ENCODE peak calls at places on chromosome X, in six cellular contexts. H is fibroblast of lung, Y is breast epithelium, S is tibial artery, G is GM13977, X is type B pancreatic cell. T is an unnamed sample.

GRCh38 chrX:43559643-43560042 is 96.5 kb upstream of the MAOA start:
- DNase-seq in H (peak), Y (no peak), S (peak), G (no peak), X (no peak), T (peak)

GRCh38 chrX:2707334-2707760 is 16.3 kb downstream of the CD99 start:
- DNase-seq in H (peak), Y (peak), S (peak), G (peak), X (no peak), T (no peak)

GRCh38 chrX:54483946-54484345 is 12.1 kb downstream of the FGD1 start:
- DNase-seq in H (no peak), Y (no peak), S (no peak), G (no peak), X (no peak), T (no peak)

GRCh38 chrX:132071260-132071659 is 48.2 kb downstream of the STK26 start:
- DNase-seq in H (peak), Y (no peak), S (no peak), G (no peak), X (no peak), T (no peak)

GRCh38 chrX:40891798-40892197 is 156.5 kb upstream of the MED14 start:
- DNase-seq in H (no peak), Y (no peak), S (no peak), G (no peak), X (no peak), T (no peak)

GRCh38 chrX:24528605-24529004 is 63.5 kb downstream of the PDK3 start:
- DNase-seq in H (no peak), Y (no peak), S (no peak), G (peak), X (no peak), T (no peak)

GRCh38 chrX:47384502-47384901 is 14.1 kb downstream of the ZNF157 start:
- DNase-seq in H (peak), Y (peak), S (peak), G (peak), X (no peak), T (peak)

GRCh38 chrX:109270580-109271484 is 211.1 kb downstream of the GUCY2F start:
- DNase-seq in H (no peak), Y (no peak), S (no peak), G (peak), X (no peak), T (no peak)

GRCh38 chrX:24242649-24243556 is 71.0 kb downstream of the SUPT20HL2 start:
- DNase-seq in H (peak), Y (no peak), S (peak), G (peak), X (no peak), T (no peak)

GRCh38 chrX:100804780-100805179 is 15.4 kb upstream of the CSTF2 start:
- DNase-seq in H (no peak), Y (no peak), S (no peak), G (no peak), X (no peak), T (no peak)

GRCh38 chrX:120270567-120270966 is 20.0 kb downstream of the ZBTB33 start:
- DNase-seq in H (no peak), Y (no peak), S (no peak), G (no peak), X (no peak), T (no peak)

GRCh38 chrX:129823115-129823514 is 20.6 kb downstream of the ZDHHC9 start:
- DNase-seq in H (peak), Y (no peak), S (peak), G (peak), X (no peak), T (no peak)

GRCh38 chrX:154074199-154074598 is 23.3 kb downstream of the MECP2 start:
- DNase-seq in H (peak), Y (no peak), S (no peak), G (no peak), X (no peak), T (no peak)

GRCh38 chrX:13897571-13897970 is 80.7 kb upstream of the GPM6B start:
- DNase-seq in H (peak), Y (no peak), S (no peak), G (no peak), X (no peak), T (no peak)

GRCh38 chrX:23616361-23616760 is 50.9 kb upstream of the PRDX4 start:
- DNase-seq in H (peak), Y (no peak), S (no peak), G (peak), X (no peak), T (no peak)

GRCh38 chrX:132631579-132632232 is 142.9 kb upstream of the MBNL3 start:
- DNase-seq in H (peak), Y (no peak), S (no peak), G (peak), X (no peak), T (no peak)

GRCh38 chrX:41781500-41781899 is 57.5 kb downstream of the GPR82 start:
- DNase-seq in H (peak), Y (no peak), S (no peak), G (peak), X (no peak), T (no peak)

GRCh38 chrX:17376381-17377046 is 1.5 kb downstream of the NHS start:
- DNase-seq in H (no peak), Y (no peak), S (peak), G (no peak), X (no peak), T (no peak)

GRCh38 chrX:13165747-13166146 is 121.3 kb upstream of the FAM9C start:
- DNase-seq in H (no peak), Y (no peak), S (no peak), G (no peak), X (no peak), T (no peak)

GRCh38 chrX:31836479-31836878 is 764.6 kb upstream of the FTHL17 start:
- DNase-seq in H (peak), Y (no peak), S (no peak), G (no peak), X (no peak), T (no peak)

GRCh38 chrX:119853449-119853848 is 686 bp upstream of the UPF3B start:
- DNase-seq in H (no peak), Y (no peak), S (no peak), G (no peak), X (no peak), T (no peak)

GRCh38 chrX:585115-585808 is 45.3 kb upstream of the SHOX start:
- DNase-seq in H (no peak), Y (no peak), S (no peak), G (no peak), X (peak), T (no peak)

GRCh38 chrX:70262952-70263567 is 3.1 kb upstream of the P2RY4 start:
- DNase-seq in H (peak), Y (peak), S (peak), G (peak), X (peak), T (no peak)

GRCh38 chrX:134925551-134925950 is 65.2 kb upstream of the SMIM10 start:
- DNase-seq in H (no peak), Y (no peak), S (no peak), G (no peak), X (no peak), T (no peak)

GRCh38 chrX:105646592-105647372 is 175.6 kb upstream of the NRK start:
- DNase-seq in H (no peak), Y (no peak), S (no peak), G (no peak), X (no peak), T (no peak)

DNA sequence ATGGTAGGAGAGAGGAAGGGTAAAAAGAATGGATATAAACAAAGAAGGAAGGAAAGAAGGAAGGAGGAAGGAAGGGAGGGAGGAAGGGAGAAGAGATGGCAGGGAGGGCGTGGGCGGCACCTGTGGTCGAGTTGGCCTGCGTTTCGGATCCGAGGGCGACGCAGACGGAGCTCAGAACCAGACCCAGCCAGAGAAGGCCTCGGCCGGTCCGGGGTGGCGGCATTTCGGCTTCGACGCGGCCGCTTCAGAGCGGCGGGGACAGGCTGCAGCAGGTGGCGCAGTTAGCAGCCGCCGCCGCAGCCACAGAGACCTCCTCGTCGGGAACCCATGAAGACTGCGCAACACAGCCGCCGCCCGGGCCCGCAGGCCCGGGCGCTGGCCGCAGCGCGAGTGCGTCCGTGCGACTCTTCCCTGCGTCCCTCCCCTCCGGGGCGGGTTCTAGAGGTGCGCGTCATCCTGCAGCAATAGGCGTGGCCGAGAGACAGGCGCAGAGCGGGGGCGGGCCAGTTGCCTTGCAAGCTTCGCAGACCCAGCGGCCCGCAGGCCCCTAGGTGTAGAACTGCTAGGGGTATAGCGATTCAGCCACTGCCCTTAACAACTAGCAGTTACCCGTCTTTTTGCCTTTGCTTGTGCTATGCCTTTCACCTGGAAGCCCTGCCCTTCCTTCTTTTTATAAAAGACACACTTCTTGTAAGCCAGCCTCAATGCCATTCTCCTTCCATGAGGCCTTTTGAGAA is at the start of gene IDS:
- DNase-seq in H (peak), Y (peak), S (peak), G (peak), X (peak), T (peak)
- TF ChIP-seq CTCF in H (no peak), Y (no peak), S (no peak), G (no peak), X (no peak), T (no peak)

DNA sequence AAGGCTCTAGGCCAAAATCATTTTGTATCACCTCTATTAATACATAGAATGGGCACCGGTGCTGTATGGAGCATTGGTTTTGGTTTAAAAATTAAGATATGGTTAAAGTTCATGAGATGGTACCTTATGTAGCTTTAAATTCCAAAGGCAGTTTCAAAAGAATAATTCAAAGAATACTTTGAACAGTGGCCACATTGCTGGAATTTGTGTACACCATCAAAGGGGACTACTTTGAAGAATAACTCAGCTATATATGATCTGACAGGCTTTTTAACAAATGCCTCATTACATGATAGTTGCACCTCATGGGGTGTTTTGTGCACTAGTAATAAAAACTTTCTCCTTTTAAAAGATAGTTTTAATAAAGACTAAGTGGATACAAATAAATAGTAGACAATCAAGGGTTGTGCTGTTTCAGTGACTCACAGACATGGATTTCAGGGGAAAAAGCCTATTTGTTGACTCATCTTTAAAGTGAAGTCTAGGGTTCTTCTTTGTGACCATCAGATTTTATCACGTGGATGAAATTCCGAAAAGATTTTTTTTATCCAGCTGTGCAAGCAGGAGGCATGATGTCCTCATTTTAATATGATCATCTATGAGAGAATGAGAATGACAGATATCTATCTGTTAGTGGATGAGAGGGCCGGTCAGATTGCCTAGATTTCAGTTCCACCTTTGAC is 12.8 kb downstream of the MTM1 start:
- DNase-seq in H (peak), Y (no peak), S (no peak), G (no peak), X (no peak), T (no peak)
- TF ChIP-seq CTCF in H (no peak), Y (no peak), S (no peak), G (no peak), X (no peak), T (no peak)

DNA sequence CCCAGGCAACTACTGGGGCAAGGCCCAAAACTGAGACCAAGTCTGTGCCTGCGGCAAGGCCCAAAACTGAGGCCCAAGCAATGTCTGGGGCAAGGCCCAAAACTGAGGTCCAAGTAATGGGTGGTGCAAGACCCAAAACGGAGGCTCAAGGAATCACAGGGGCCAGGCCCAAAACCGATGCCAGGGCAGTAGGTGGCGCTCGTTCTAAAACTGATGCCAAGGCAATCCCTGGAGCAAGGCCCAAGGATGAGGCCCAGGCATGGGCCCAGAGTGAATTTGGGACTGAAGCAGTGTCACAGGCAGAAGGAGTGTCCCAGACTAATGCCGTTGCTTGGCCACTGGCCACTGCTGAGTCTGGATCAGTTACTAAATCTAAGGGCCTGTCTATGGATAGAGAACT is 2.7 kb downstream of the GPRASP2 start:
- DNase-seq in H (no peak), Y (no peak), S (no peak), G (no peak), X (no peak), T (no peak)
- TF ChIP-seq CTCF in H (no peak), Y (no peak), S (no peak), G (no peak), X (no peak), T (no peak)

DNA sequence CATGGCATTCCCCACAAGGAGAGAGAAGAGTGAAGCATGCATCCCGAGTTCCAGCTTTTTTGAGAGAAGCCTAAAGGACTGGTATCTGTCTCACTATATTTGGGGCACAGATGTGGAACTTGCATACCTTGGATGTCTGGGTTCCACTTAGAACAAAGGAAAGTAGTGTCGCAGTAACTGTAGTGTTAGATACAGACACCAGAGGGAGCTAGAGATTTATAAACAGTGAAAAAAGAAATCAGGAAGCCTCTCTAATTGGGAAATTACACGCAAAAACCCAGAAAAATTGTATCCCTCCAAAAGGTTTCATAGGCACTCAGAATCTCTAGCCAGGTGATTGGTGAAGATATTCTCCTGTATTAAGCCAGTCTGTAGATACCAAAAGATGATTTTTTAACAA is 34.4 kb downstream of the AGTR2 start:
- DNase-seq in H (peak), Y (no peak), S (no peak), G (no peak), X (no peak), T (no peak)
- TF ChIP-seq CTCF in H (peak), Y (no peak), S (peak), G (peak), X (peak), T (peak)

T was measured in mesothelial cell of epicardium.